ENCODE peak calls at places on chromosome 20, in five cellular contexts. Z, R, I, L and C are unnamed samples.

GRCh38 chr20:53547664-53548239 is 45.9 kb downstream of the ZNF217 start:
- DNase-seq in Z (no peak), R (no peak), I (no peak), L (peak; percentile 80), C (peak; percentile 19)

GRCh38 chr20:49690899-49691620 is 22.6 kb downstream of the B4GALT5 start:
- DNase-seq in Z (no peak), R (no peak), I (no peak), L (no peak), C (no peak)

GRCh38 chr20:19460386-19460785 is 247.9 kb downstream of the SLC24A3 start:
- DNase-seq in Z (no peak), R (no peak), I (no peak), L (no peak), C (no peak)

GRCh38 chr20:31542201-31542842 is 28.1 kb downstream of the HM13 start:
- DNase-seq in Z (no peak), R (no peak), I (no peak), L (no peak), C (no peak)

GRCh38 chr20:51132286-51132810 is 109.4 kb upstream of the KCNG1 start:
- DNase-seq in Z (no peak), R (no peak), I (no peak), L (no peak), C (no peak)

GRCh38 chr20:44449864-44450263 is 25.8 kb upstream of the TTPAL start:
- DNase-seq in Z (no peak), R (no peak), I (no peak), L (no peak), C (no peak)

GRCh38 chr20:48682529-48683385 is 145.0 kb downstream of the PREX1 start:
- DNase-seq in Z (peak; percentile 66), R (peak; percentile 81), I (peak; percentile 79), L (peak; percentile 98), C (peak; percentile 47)

GRCh38 chr20:17873410-17874270 is 95.0 kb downstream of the SNX5 start:
- DNase-seq in Z (peak; percentile 87), R (peak; percentile 51), I (peak; percentile 75), L (peak; percentile 47), C (no peak)

GRCh38 chr20:56422131-56422823 is 10.2 kb downstream of the CASS4 start:
- DNase-seq in Z (no peak), R (no peak), I (no peak), L (no peak), C (no peak)

GRCh38 chr20:31861346-31862156 is 8.8 kb downstream of the DUSP15 start:
- DNase-seq in Z (peak; percentile 58), R (no peak), I (peak; percentile 92), L (peak; percentile 89), C (peak; percentile 85)

GRCh38 chr20:53270792-53271375 is 298.7 kb downstream of the TSHZ2 start:
- DNase-seq in Z (no peak), R (no peak), I (no peak), L (no peak), C (no peak)

GRCh38 chr20:21235713-21236445 is 67.3 kb upstream of the XRN2 start:
- DNase-seq in Z (peak; percentile 75), R (peak; percentile 81), I (peak; percentile 91), L (peak; percentile 73), C (peak; percentile 45)

GRCh38 chr20:14384411-14384810 is 47.0 kb upstream of the FLRT3 start:
- DNase-seq in Z (no peak), R (no peak), I (no peak), L (no peak), C (no peak)

GRCh38 chr20:37687478-37687805 is 6.4 kb upstream of the CTNNBL1 start:
- DNase-seq in Z (no peak), R (no peak), I (no peak), L (no peak), C (no peak)

GRCh38 chr20:44080646-44081267 is 106.2 kb downstream of the JPH2 start:
- DNase-seq in Z (peak; percentile 72), R (peak; percentile 84), I (no peak), L (peak; percentile 80), C (peak; percentile 57)

GRCh38 chr20:4666001-4666470 is 55.7 kb upstream of the PRND start:
- DNase-seq in Z (no peak), R (no peak), I (no peak), L (no peak), C (no peak)

GRCh38 chr20:62067547-62068260 is 2.0 kb upstream of the TAF4 start:
- DNase-seq in Z (peak; percentile 33), R (no peak), I (no peak), L (peak; percentile 17), C (no peak)

GRCh38 chr20:41047975-41048305 is 19.3 kb downstream of the TOP1 start:
- DNase-seq in Z (no peak), R (no peak), I (no peak), L (no peak), C (no peak)

GRCh38 chr20:17869295-17869994 is 99.1 kb downstream of the SNX5 start:
- DNase-seq in Z (peak; percentile 51), R (no peak), I (no peak), L (no peak), C (no peak)

GRCh38 chr20:21513881-21514540 is at the start of gene NKX2-2:
- DNase-seq in Z (no peak), R (peak; percentile 83), I (peak; percentile 81), L (no peak), C (no peak)

GRCh38 chr20:38880952-38881735 is 45.1 kb upstream of the FAM83D start:
- DNase-seq in Z (no peak), R (peak; percentile 53), I (no peak), L (no peak), C (no peak)

GRCh38 chr20:35135867-35136586 is 11.1 kb downstream of the EDEM2 start:
- DNase-seq in Z (no peak), R (no peak), I (no peak), L (peak; percentile 91), C (no peak)

GRCh38 chr20:44832724-44833123 is 22.4 kb upstream of the RIMS4 start:
- DNase-seq in Z (no peak), R (no peak), I (no peak), L (no peak), C (no peak)

GRCh38 chr20:60249436-60249835 is 291.2 kb downstream of the CDH26 start:
- DNase-seq in Z (no peak), R (no peak), I (no peak), L (no peak), C (no peak)

GRCh38 chr20:6921717-6922386 is 154.4 kb downstream of the BMP2 start:
- DNase-seq in Z (no peak), R (no peak), I (no peak), L (no peak), C (no peak)

GRCh38 chr20:6299451-6299850 is 176.6 kb upstream of the FERMT1 start:
- DNase-seq in Z (no peak), R (no peak), I (no peak), L (no peak), C (no peak)

GRCh38 chr20:46901638-46902037 is 7.0 kb downstream of the EYA2 start:
- DNase-seq in Z (no peak), R (no peak), I (no peak), L (no peak), C (no peak)
- TF ChIP-seq CTCF in Z (no peak), R (no peak), I (no peak), L (no peak), C (no peak)

DNA sequence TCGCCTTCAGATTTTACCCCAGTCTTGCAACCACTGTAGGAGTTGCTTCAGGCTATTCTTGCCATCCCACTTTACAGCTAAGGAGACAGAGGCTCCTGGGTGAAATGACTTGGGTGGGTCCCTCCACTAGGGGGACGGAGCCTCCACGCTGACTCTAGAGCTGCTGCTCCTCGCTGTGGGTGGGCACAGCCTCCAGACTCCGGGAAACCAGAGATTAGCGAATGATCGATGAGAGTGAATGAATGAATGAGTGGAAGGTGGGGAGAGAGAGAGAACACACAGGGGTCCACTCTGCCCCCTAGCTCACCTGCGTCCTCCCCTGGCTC is 10.4 kb downstream of the ZBP1 start:
- DNase-seq in Z (no peak), R (no peak), I (no peak), L (no peak), C (no peak)
- TF ChIP-seq CTCF in Z (no peak), R (no peak), I (no peak), L (no peak), C (peak; percentile 29)

GRCh38 chr20:47275548-47275947 is 81.0 kb downstream of the ZMYND8 start:
- DNase-seq in Z (no peak), R (no peak), I (no peak), L (no peak), C (no peak)

GRCh38 chr20:47271216-47271615 is 85.3 kb downstream of the ZMYND8 start:
- DNase-seq in Z (no peak), R (no peak), I (no peak), L (no peak), C (no peak)

GRCh38 chr20:47273591-47274235 is 82.8 kb downstream of the ZMYND8 start:
- DNase-seq in Z (no peak), R (no peak), I (no peak), L (no peak), C (no peak)

GRCh38 chr20:47274449-47275108 is 81.9 kb downstream of the ZMYND8 start:
- DNase-seq in Z (no peak), R (no peak), I (no peak), L (no peak), C (no peak)

DNA sequence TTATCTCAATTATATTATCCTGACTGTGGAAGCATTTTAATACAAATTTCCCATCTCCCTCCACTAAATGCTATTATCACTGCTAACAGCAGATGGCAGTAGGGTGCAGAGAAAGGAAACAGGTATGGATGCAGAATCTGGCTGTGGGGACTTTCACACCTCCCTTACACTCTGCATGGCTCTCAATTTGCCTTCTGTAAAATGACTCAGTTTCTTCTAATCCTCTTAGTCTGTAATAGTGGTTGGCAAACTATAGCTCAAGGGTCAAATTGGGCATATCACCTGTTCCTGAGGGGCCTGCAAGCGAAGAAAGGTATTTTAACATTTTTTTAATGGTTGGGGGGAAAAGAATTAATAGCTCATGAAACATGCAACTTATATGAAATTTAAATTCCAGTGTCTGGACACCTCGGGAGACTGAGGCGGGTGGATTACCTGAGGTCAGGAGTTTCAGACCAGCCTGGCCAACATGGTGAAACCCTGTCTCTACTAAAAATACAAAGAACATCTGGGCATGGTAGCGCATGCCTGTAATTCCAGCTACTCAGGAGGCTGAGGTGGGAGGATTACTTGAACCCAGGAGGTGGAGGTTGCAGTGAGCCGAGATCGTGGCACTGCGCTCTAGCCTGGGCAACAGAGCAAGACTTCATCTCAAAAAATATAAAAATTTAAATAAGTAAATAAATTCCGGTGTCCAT is 83.5 kb downstream of the ZMYND8 start:
- DNase-seq in Z (no peak), R (no peak), I (no peak), L (peak; percentile 69), C (peak; percentile 39)
- TF ChIP-seq CTCF in Z (peak; percentile 98), R (peak; percentile 93), I (peak; percentile 65), L (peak; percentile 87), C (peak; percentile 91)

GRCh38 chr20:64050261-64051032 is 1.0 kb upstream of the SOX18 start:
- DNase-seq in Z (no peak), R (no peak), I (peak; percentile 62), L (no peak), C (no peak)
- TF ChIP-seq CTCF in Z (no peak), R (no peak), I (no peak), L (no peak), C (no peak)

GRCh38 chr20:884983-885952 is 30.9 kb downstream of the ANGPT4 start:
- DNase-seq in Z (no peak), R (peak; percentile 64), I (peak; percentile 89), L (peak; percentile 91), C (peak; percentile 54)
- TF ChIP-seq CTCF in Z (no peak), R (no peak), I (no peak), L (peak; percentile 34), C (peak; percentile 41)